ENCODE peak calls at places on chromosomes 3 and 15, in five cellular contexts. L is HT1080; V is stimulated activated CD8-positive, alpha-beta memory T cell treated with anti-CD3 and anti-CD28 coated beads, Interleukin-4, amount 100 ng/mL, for 24 hours; O is LHCN-M2; Q is AG09309. Z is an unnamed sample.

GRCh38 chr15:52294881-52295420 is 653 bp downstream of the MYO5C start:
- DNase-seq in L (no peak), V (no peak), O (no peak), Q (no peak), Z (peak; percentile 52)

GRCh38 chr3:153138267-153139210 is 23.5 kb upstream of the RAP2B start:
- DNase-seq in L (peak; percentile 99), V (peak; percentile 24), O (peak; percentile 93), Q (peak; percentile 89), Z (peak; percentile 97)

GRCh38 chr15:31455499-31455898 is 128.9 kb downstream of the KLF13 start:
- DNase-seq in L (no peak), V (no peak), O (no peak), Q (no peak), Z (no peak)

GRCh38 chr3:29186982-29187718 is 93.7 kb upstream of the RBMS3 start:
- DNase-seq in L (peak; percentile 94), V (no peak), O (peak; percentile 84), Q (peak; percentile 43), Z (peak; percentile 77)

GRCh38 chr15:70494861-70495571 is 268.3 kb downstream of the UACA start:
- DNase-seq in L (peak; percentile 94), V (no peak), O (peak; percentile 95), Q (peak; percentile 89), Z (no peak)

GRCh38 chr3:126127904-126128303 is 44.0 kb upstream of the SLC41A3 start:
- DNase-seq in L (no peak), V (no peak), O (no peak), Q (no peak), Z (no peak)

GRCh38 chr3:86785381-86785780 is 205.6 kb downstream of the VGLL3 start:
- DNase-seq in L (no peak), V (no peak), O (peak; percentile 58), Q (peak; percentile 39), Z (no peak)

GRCh38 chr3:172915911-172916514 is 165.5 kb downstream of the ECT2 start:
- DNase-seq in L (no peak), V (no peak), O (no peak), Q (no peak), Z (no peak)

GRCh38 chr3:57094011-57094535 is 33.6 kb downstream of the SPATA12 start:
- DNase-seq in L (no peak), V (no peak), O (no peak), Q (no peak), Z (no peak)

GRCh38 chr15:67184208-67184925 is 70.1 kb downstream of the AAGAB start:
- DNase-seq in L (no peak), V (no peak), O (no peak), Q (no peak), Z (no peak)

GRCh38 chr3:40329081-40329480 is 19.6 kb downstream of the EIF1B start:
- DNase-seq in L (no peak), V (no peak), O (no peak), Q (no peak), Z (no peak)

GRCh38 chr3:59609967-59610366 is 560.1 kb upstream of the CFAP20DC start:
- DNase-seq in L (no peak), V (no peak), O (peak; percentile 7), Q (no peak), Z (no peak)

GRCh38 chr3:44522494-44522933 is 32.5 kb upstream of the ZKSCAN7 start:
- DNase-seq in L (no peak), V (no peak), O (no peak), Q (no peak), Z (no peak)

GRCh38 chr3:57939776-57940175 is 68.4 kb upstream of the FLNB start:
- DNase-seq in L (no peak), V (no peak), O (no peak), Q (no peak), Z (no peak)

GRCh38 chr3:71066356-71066755 is 517.2 kb downstream of the FOXP1 start:
- DNase-seq in L (peak; percentile 64), V (no peak), O (no peak), Q (no peak), Z (peak; percentile 46)

GRCh38 chr3:23981136-23981535 is 36.0 kb downstream of the NR1D2 start:
- DNase-seq in L (peak; percentile 10), V (no peak), O (peak; percentile 33), Q (no peak), Z (no peak)

GRCh38 chr3:42071720-42072582 is 19.2 kb upstream of the TRAK1 start:
- DNase-seq in L (peak; percentile 96), V (no peak), O (peak; percentile 94), Q (peak; percentile 80), Z (peak; percentile 97)